ENCODE peak calls at places on chromosomes 5 and 9, in five cellular contexts. A is thyroid gland, Z is A549, B is Peyer's patch, P is transverse colon. E is an unnamed sample.

GRCh38 chr9:128146591-128147120 is 2.6 kb upstream of the LCN2 start:
- DNase-seq in A (no peak), Z (no peak), B (peak), P (no peak), E (no peak)

GRCh38 chr5:61659221-61659696 is 327.2 kb downstream of the ZSWIM6 start:
- DNase-seq in A (peak), Z (no peak), B (peak), P (no peak), E (no peak)

GRCh38 chr5:107269256-107269655 is 401.5 kb downstream of the EFNA5 start:
- DNase-seq in A (no peak), Z (no peak), B (no peak), P (no peak), E (no peak)

GRCh38 chr5:169107316-169107715 is 193.6 kb downstream of the SLIT3 start:
- DNase-seq in A (no peak), Z (no peak), B (no peak), P (no peak), E (peak)

GRCh38 chr5:35956429-35956828 is 18.0 kb upstream of the CAPSL start:
- DNase-seq in A (no peak), Z (no peak), B (no peak), P (no peak), E (no peak)

GRCh38 chr5:124264499-124264898 is 481.9 kb downstream of the ZNF608 start:
- DNase-seq in A (no peak), Z (no peak), B (no peak), P (no peak), E (no peak)

GRCh38 chr5:74415695-74416102 is 224.8 kb downstream of the ENC1 start:
- DNase-seq in A (no peak), Z (no peak), B (no peak), P (peak), E (peak)

GRCh38 chr9:12819436-12820185 is 44.8 kb downstream of the LURAP1L start:
- DNase-seq in A (no peak), Z (peak), B (no peak), P (peak), E (peak)

GRCh38 chr5:147578228-147579024 is 68.6 kb upstream of the DPYSL3 start:
- DNase-seq in A (no peak), Z (peak), B (no peak), P (no peak), E (peak)

GRCh38 chr9:88716636-88717035 is 181.7 kb downstream of the NXNL2 start:
- DNase-seq in A (no peak), Z (no peak), B (no peak), P (no peak), E (no peak)

GRCh38 chr5:141637693-141638419 is 1.1 kb downstream of the RELL2 start:
- DNase-seq in A (peak), Z (peak), B (peak), P (peak), E (peak)

GRCh38 chr5:111645303-111645838 is 111.6 kb downstream of the NREP start:
- DNase-seq in A (no peak), Z (no peak), B (no peak), P (no peak), E (no peak)

GRCh38 chr9:121651295-121652036 is at the start of gene DAB2IP:
- DNase-seq in A (peak), Z (no peak), B (peak), P (peak), E (peak)

GRCh38 chr9:125431741-125432271 is 170.2 kb downstream of the GAPVD1 start:
- DNase-seq in A (no peak), Z (no peak), B (peak), P (no peak), E (no peak)

GRCh38 chr9:129285979-129286772 is 108.1 kb upstream of the IER5L start:
- DNase-seq in A (no peak), Z (no peak), B (no peak), P (no peak), E (no peak)

GRCh38 chr9:114487607-114488300 is 17.5 kb downstream of the WHRN start:
- DNase-seq in A (peak), Z (peak), B (no peak), P (peak), E (peak)

GRCh38 chr9:96047741-96048115 is 172.2 kb downstream of the ERCC6L2 start:
- DNase-seq in A (no peak), Z (no peak), B (no peak), P (no peak), E (no peak)

GRCh38 chr5:135921388-135921787 is 25.7 kb upstream of the IL9 start:
- DNase-seq in A (no peak), Z (no peak), B (no peak), P (no peak), E (peak)

GRCh38 chr9:20872340-20872977 is 159.0 kb downstream of the HACD4 start:
- DNase-seq in A (no peak), Z (no peak), B (no peak), P (no peak), E (peak)

GRCh38 chr5:35483797-35484196 is 133.9 kb upstream of the SPEF2 start:
- DNase-seq in A (no peak), Z (no peak), B (no peak), P (no peak), E (no peak)

GRCh38 chr9:82101475-82101874 is 112.9 kb downstream of the SPATA31D1 start:
- DNase-seq in A (no peak), Z (peak), B (no peak), P (no peak), E (peak)
- TF ChIP-seq CTCF in A (no peak), Z (no peak), B (no peak), P (no peak), E (no peak)

GRCh38 chr9:136923881-136924280 is 20.7 kb downstream of the FBXW5 start:
- DNase-seq in A (no peak), Z (no peak), B (no peak), P (no peak), E (no peak)
- H3K4me3 ChIP-seq in A (no peak), Z (no peak), B (no peak), P (no peak), E (no peak)

GRCh38 chr5:22708770-22709328 is 144.3 kb downstream of the CDH12 start:
- DNase-seq in A (no peak), Z (no peak), B (no peak), P (no peak), E (no peak)
- TF ChIP-seq CTCF in A (no peak), Z (no peak), B (no peak), P (no peak), E (no peak)

GRCh38 chr5:90020575-90021535 is 388.7 kb downstream of the CETN3 start:
- DNase-seq in A (no peak), Z (peak), B (no peak), P (no peak), E (peak)
- H3K4me3 ChIP-seq in A (no peak), Z (peak), B (no peak), P (peak), E (peak)

GRCh38 chr9:116467740-116468351 is 219.3 kb upstream of the TRIM32 start:
- DNase-seq in A (no peak), Z (no peak), B (no peak), P (no peak), E (no peak)
- TF ChIP-seq CTCF in A (no peak), Z (no peak), B (no peak), P (no peak), E (no peak)

GRCh38 chr5:76870046-76870445 is 20.2 kb downstream of the S100Z start:
- DNase-seq in A (no peak), Z (no peak), B (no peak), P (no peak), E (no peak)

DNA sequence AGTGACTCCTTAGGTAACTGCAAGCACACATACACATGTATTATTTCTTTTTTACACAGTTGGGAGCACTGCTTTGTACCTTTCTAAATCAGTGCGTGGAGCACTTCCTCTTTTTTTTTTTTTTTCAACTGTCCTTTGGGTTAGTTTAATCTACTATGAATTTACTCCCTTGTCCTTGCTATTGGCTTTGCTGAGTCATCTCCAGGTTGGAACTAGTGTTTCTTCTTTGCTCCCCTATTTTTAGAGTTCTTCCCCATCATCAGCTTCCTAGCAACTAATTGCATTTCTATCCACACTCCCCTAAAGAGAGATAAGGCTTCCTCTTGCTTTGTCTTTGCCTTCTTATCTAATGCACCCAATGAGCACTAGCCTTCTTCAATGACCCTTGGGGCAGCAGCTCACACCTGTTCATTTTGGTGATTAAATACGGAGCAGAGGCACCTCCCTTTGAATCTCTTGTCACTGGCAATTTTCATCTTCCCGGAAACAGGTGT is 24.3 kb downstream of the S100Z start:
- DNase-seq in A (no peak), Z (no peak), B (no peak), P (no peak), E (no peak)
- H3K4me3 ChIP-seq in A (no peak), Z (no peak), B (no peak), P (no peak), E (no peak)

DNA sequence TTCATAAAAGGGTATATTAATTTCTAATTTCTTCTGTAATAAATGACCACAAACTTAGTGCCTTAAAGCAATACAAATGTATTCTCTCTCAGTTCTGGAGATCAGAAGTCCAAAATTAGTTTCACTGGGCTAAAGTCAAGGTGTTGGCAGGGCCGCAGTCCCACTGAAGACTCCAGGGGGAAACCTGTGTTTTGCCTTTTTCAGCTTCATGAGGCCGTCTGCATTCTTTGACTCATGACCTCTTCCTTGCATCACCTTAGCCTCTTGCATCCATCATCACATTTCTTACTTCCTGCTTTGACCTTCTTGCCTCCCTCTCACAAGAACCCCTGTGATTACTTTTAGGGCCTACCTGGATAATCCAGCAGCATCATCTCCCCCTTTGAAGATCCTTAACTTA is 42.0 kb upstream of the ALDH1B1 start:
- DNase-seq in A (no peak), Z (no peak), B (no peak), P (no peak), E (no peak)
- TF ChIP-seq CTCF in A (no peak), Z (no peak), B (no peak), P (no peak), E (peak)

GRCh38 chr5:9283021-9283420 is 262.9 kb downstream of the SEMA5A start:
- DNase-seq in A (no peak), Z (no peak), B (no peak), P (no peak), E (no peak)

GRCh38 chr5:9283473-9283872 is 262.4 kb downstream of the SEMA5A start:
- DNase-seq in A (no peak), Z (no peak), B (no peak), P (no peak), E (no peak)

GRCh38 chr5:9284272-9284671 is 261.6 kb downstream of the SEMA5A start:
- DNase-seq in A (no peak), Z (no peak), B (no peak), P (no peak), E (no peak)

GRCh38 chr5:9282211-9282610 is 263.7 kb downstream of the SEMA5A start:
- DNase-seq in A (no peak), Z (no peak), B (no peak), P (no peak), E (no peak)

DNA sequence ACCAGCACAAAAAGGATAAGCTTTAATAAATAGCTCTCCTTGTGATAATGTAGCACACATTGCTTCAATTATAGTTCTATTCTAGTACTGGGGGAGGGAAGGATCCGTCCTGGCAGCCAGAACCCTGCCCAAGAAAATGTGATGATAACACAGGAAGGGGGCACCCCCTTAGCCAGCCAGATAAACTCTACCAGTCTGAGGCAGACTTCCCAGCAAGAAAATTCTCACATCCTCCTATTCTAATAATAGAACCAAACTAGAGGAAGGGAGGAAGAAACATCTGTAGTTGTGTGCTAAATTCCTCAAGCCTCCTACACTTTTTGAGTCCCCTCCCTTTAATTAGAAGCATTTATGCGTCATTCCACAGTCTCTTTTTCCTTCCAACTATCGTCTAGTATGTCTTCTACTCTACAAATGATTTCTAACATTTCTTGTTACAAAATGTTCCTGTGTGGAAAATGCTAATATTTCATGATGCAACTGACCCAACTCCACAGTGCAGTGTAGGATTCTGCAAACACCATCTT is 261.0 kb downstream of the SEMA5A start:
- DNase-seq in A (no peak), Z (no peak), B (no peak), P (no peak), E (peak)
- H3K4me3 ChIP-seq in A (no peak), Z (no peak), B (no peak), P (no peak), E (no peak)

DNA sequence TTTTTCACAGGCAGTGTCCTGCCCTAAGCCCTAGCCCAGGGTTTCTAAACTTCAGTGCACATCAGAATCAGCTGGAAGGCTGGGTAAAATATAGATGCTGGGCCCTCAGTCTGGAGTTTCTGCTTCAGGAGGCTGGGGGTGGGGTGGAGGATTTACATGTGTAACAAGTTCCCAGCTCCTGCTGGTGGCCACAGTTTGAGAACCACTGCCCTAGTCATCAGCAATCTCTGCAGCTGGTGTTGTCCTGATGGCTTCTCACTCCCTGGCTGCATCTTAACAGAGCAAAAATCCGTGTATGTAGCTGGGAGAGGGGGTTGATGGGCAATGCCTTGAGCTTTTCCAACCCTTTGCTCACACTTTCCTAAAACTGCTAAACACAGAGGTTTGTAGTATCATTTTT is 186.0 kb upstream of the KLF9 start:
- DNase-seq in A (peak), Z (no peak), B (no peak), P (peak), E (peak)
- TF ChIP-seq CTCF in A (no peak), Z (no peak), B (no peak), P (no peak), E (no peak)